ENCODE peak calls at places on chromosome 20, in six cellular contexts. Z is H54, O is breast epithelium, S is ovary, M is A549, N is transverse colon. B is an unnamed sample.

GRCh38 chr20:49647509-49647908 is 66.2 kb downstream of the B4GALT5 start:
- DNase-seq in S (no peak), N (no peak), Z (no peak), O (no peak), M (no peak), B (no peak)

GRCh38 chr20:24773751-24774201 is 175.3 kb upstream of the CST7 start:
- DNase-seq in M (peak), Z (peak), O (no peak), N (no peak), S (no peak), B (no peak)

GRCh38 chr20:49344975-49345374 is 67.1 kb upstream of the ZNFX1 start:
- DNase-seq in M (peak), O (peak), Z (peak), S (peak), N (peak), B (no peak)

GRCh38 chr20:17495826-17496225 is 35.4 kb downstream of the BFSP1 start:
- DNase-seq in M (no peak), O (no peak), Z (no peak), N (no peak), S (no peak), B (no peak)

GRCh38 chr20:23235173-23236027 is 115.2 kb upstream of the NXT1 start:
- DNase-seq in O (no peak), S (peak), N (peak), Z (peak), M (peak), B (no peak)

GRCh38 chr20:24776755-24777271 is 172.3 kb upstream of the CST7 start:
- DNase-seq in N (peak), S (no peak), M (no peak), Z (no peak), O (no peak), B (no peak)

GRCh38 chr20:43102394-43102793 is 87.3 kb downstream of the PTPRT start:
- DNase-seq in N (no peak), M (no peak), S (no peak), Z (no peak), O (no peak), B (no peak)

GRCh38 chr20:44222969-44223368 is 12.4 kb upstream of the OSER1 start:
- DNase-seq in Z (no peak), N (no peak), O (no peak), M (no peak), S (no peak), B (no peak)

GRCh38 chr20:51382986-51383821 is 159.3 kb downstream of the NFATC2 start:
- DNase-seq in S (no peak), O (no peak), N (peak), Z (no peak), M (no peak), B (no peak)

GRCh38 chr20:14879020-14879697 is 541.7 kb upstream of the FLRT3 start:
- DNase-seq in Z (no peak), S (no peak), M (peak), O (no peak), N (no peak), B (no peak)

GRCh38 chr20:20549699-20550098 is 162.7 kb downstream of the RALGAPA2 start:
- DNase-seq in M (no peak), O (no peak), Z (peak), N (no peak), S (no peak), B (no peak)

GRCh38 chr20:54208492-54209044 is 681 bp downstream of the PFDN4 start:
- DNase-seq in Z (peak), M (peak), N (no peak), O (no peak), S (no peak), B (no peak)

GRCh38 chr20:3515379-3516175 is 44.8 kb downstream of the ATRN start:
- DNase-seq in N (no peak), Z (no peak), M (no peak), O (no peak), S (no peak), B (no peak)

GRCh38 chr20:37233471-37234253 is 28.0 kb downstream of the GHRH start:
- DNase-seq in Z (no peak), O (no peak), N (no peak), M (no peak), S (no peak), B (no peak)

GRCh38 chr20:24984963-24985640 is 7.4 kb downstream of the APMAP start:
- DNase-seq in Z (no peak), M (no peak), S (no peak), O (no peak), N (peak), B (no peak)

GRCh38 chr20:10672579-10673127 is 1.1 kb downstream of the JAG1 start:
- DNase-seq in M (no peak), N (peak), S (peak), O (no peak), Z (peak), B (no peak)

GRCh38 chr20:4946585-4947378 is 54.5 kb downstream of the SLC23A2 start:
- DNase-seq in O (no peak), Z (no peak), S (no peak), M (no peak), N (no peak), B (no peak)

GRCh38 chr20:10307359-10307735 is 88.7 kb downstream of the SNAP25 start:
- DNase-seq in Z (no peak), S (no peak), N (no peak), M (no peak), O (no peak), B (no peak)

GRCh38 chr20:62473200-62473585 is 2.6 kb downstream of the GATA5 start:
- DNase-seq in O (no peak), N (no peak), S (no peak), M (no peak), Z (no peak), B (no peak)
- TF ChIP-seq POLR2A in O (no peak), N (no peak), S (no peak), M (no peak), Z (no peak), B (no peak)

DNA sequence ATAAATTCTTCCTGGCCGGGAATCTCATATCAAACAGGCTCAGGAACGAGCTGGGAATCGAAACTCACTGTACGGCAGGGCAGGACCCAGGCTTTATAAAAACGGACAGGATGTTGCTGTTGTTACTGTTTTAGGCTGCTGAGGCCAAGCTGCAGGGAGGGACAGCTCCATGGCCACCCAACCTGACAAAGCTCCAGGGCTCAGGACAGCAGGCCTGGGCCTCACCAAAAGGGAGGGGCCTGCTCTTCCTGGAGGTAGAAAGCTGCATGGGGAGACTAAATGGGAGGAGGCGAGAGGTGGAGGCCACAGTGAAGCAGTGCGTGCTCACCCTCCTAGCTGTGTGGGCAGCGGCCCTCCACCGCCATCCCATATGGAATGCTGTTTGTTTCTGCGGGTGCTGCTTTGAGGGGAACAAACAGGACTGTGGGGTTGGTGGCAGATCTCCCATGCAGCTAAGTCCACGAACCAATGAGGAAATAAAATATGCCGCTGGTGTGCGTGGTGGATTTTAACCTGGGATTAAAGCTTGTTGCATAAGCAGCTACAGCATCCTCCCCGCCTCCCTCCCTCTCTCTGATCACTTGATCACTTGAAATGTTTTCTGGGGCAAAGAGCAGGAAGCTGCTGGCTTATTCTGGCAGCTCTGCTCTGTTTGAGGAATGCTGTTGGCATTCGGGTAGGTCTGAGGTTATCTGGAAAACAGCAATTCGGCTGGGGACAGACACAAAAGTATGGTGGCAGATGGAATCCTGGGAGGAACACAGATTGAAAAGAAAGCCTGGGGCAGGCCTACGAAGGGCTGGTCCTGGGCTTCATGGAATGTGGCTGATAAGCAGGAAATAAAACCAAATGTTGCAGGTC is 2.4 kb upstream of the ZMYND8 start:
- DNase-seq in S (peak), O (peak), Z (peak), M (peak), N (peak), B (no peak)
- TF ChIP-seq POLR2A in S (peak), O (peak), Z (peak), M (peak), N (peak), B (no peak)

GRCh38 chr20:63864545-63864977 is 509 bp upstream of the TPD52L2 start:
- DNase-seq in N (no peak), S (no peak), O (no peak), Z (no peak), M (no peak), B (no peak)

GRCh38 chr20:63863021-63863797 is 1.9 kb upstream of the TPD52L2 start:
- DNase-seq in N (no peak), M (no peak), Z (no peak), O (no peak), S (no peak), B (no peak)

GRCh38 chr20:63861981-63862901 is 943 bp downstream of the ABHD16B start:
- DNase-seq in M (no peak), S (peak), N (no peak), Z (no peak), O (no peak), B (no peak)

GRCh38 chr20:63863798-63864544 is 1.1 kb upstream of the TPD52L2 start:
- DNase-seq in M (peak), N (peak), S (peak), Z (no peak), O (peak), B (peak)

GRCh38 chr20:63864978-63865640 is at the start of gene TPD52L2:
- DNase-seq in Z (peak), M (peak), N (peak), S (peak), O (peak), B (peak)
- TF ChIP-seq POLR2A in Z (peak), M (peak), N (peak), S (peak), O (peak), B (peak)

DNA sequence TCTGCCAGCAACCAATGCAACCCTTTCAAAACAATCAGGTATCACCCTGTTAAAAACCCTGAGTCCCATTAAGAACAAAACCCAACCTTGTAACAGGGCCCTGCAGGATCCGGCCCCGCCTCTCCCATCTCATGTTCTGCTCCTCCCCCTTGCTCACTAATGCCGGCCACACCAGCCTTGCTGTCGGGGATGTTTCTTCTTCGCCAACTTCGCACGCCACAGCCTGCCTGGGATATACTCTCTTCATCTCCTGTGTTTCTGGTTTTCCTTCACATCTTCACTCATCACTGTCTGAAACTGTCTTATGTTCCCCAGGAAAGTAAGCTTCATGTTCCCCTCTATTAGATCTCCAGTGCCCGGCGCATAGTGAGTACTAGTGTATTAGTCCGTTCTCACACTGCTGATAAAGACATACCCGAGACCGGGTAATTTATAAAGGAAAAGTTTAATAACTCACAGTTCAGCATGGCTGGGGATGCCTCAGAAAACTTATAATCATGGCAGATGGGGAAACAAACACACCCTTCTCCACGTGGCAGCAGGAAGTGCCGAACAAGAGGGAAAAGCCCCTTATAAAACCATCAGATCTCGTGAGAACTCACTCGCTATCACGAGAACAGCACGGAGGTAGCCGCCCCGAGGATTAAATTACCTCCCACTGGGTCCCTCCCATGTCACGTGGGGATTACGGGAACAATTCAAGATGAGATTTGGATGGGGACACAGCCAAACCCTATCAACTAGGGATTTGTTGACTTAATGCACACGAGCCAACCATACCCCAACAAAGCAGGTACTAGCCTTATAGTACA is 5.1 kb downstream of the TP53RK start:
- DNase-seq in O (peak), M (no peak), N (no peak), S (peak), Z (no peak), B (no peak)
- TF ChIP-seq POLR2A in O (no peak), M (no peak), N (no peak), S (no peak), Z (no peak), B (no peak)

GRCh38 chr20:58911970-58912369 is 59.5 kb downstream of the GNAS start:
- DNase-seq in M (no peak), N (no peak), S (no peak), O (no peak), Z (no peak), B (no peak)
- TF ChIP-seq POLR2A in M (no peak), N (no peak), S (no peak), O (no peak), Z (no peak), B (no peak)

GRCh38 chr20:41329435-41330342 is 10.9 kb upstream of the LPIN3 start:
- DNase-seq in N (peak), M (peak), O (peak), Z (peak), S (peak), B (no peak)
- TF ChIP-seq POLR2A in N (no peak), M (no peak), O (no peak), Z (peak), S (no peak), B (no peak)

GRCh38 chr20:56393133-56393472 is 658 bp downstream of the CSTF1 start:
- DNase-seq in M (no peak), N (no peak), S (no peak), O (no peak), Z (no peak), B (no peak)

GRCh38 chr20:56392282-56393132 is at the start of gene CSTF1:
- DNase-seq in N (peak), O (peak), S (peak), M (peak), Z (peak), B (peak)

GRCh38 chr20:56389807-56390206 is 2.2 kb downstream of the AURKA start:
- DNase-seq in M (no peak), S (no peak), N (no peak), O (no peak), Z (no peak), B (no peak)

GRCh38 chr20:56391596-56392281 is at the start of gene AURKA:
- DNase-seq in O (no peak), M (no peak), N (no peak), Z (no peak), S (no peak), B (no peak)

DNA sequence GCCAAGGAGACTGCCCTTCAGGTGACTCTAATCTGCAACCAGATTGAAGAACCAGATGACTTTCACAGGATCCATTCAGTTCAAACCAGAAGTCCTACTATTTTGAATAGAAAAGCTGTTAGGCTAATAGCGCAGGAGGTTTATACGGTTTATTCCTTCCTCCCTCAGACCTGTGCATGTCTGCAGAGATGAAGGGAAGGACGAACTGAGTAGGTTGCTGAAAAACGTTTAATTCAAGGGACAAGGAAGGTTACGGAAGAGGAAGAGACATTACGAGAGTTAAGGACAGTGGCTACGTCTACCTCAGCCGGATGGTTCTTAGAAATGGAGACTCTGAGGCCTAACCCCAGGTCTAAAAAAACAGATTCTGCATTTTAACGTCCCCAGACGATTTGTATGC is 978 bp downstream of the AURKA start:
- DNase-seq in Z (no peak), O (no peak), N (no peak), M (no peak), S (no peak), B (no peak)
- TF ChIP-seq POLR2A in Z (no peak), O (no peak), N (no peak), M (no peak), S (no peak), B (no peak)

GRCh38 chr20:34514897-34515483 is 1.2 kb upstream of the DYNLRB1 start:
- DNase-seq in O (no peak), S (no peak), Z (no peak), N (no peak), M (no peak), B (no peak)

GRCh38 chr20:34510575-34510974 is 5.6 kb upstream of the DYNLRB1 start:
- DNase-seq in O (no peak), N (no peak), Z (no peak), S (no peak), M (no peak), B (no peak)

GRCh38 chr20:34512266-34512954 is 3.8 kb upstream of the DYNLRB1 start:
- DNase-seq in O (no peak), S (no peak), M (no peak), N (no peak), Z (no peak), B (no peak)

GRCh38 chr20:34511891-34512265 is 4.3 kb upstream of the DYNLRB1 start:
- DNase-seq in M (no peak), O (no peak), Z (no peak), N (no peak), S (no peak), B (no peak)

GRCh38 chr20:34512955-34513419 is 3.2 kb upstream of the DYNLRB1 start:
- DNase-seq in M (no peak), O (no peak), Z (no peak), S (no peak), N (no peak), B (no peak)
- TF ChIP-seq POLR2A in M (no peak), O (no peak), Z (no peak), S (no peak), N (no peak), B (no peak)